ENCODE peak calls at places on chromosomes 11 and 22, in eight cellular contexts. F is NCI-H2029 treated with DMSO at 0.1 percent for 48 hours; M is nephron progenitor cell; B is choroid plexus epithelial cell; K is amygdala; A is NCI-H774; U is activated naive CD8-positive, alpha-beta T cell treated with anti-CD3 and anti-CD28 coated beads for 36 hours; S is caudate nucleus. E is an unnamed sample.

GRCh38 chr11:125338886-125339811 is 156.9 kb downstream of the FEZ1 start:
- DNase-seq in F (no peak), M (no peak), B (peak; percentile 74), K (no peak), A (no peak), U (no peak), S (no peak), E (no peak)

GRCh38 chr11:100383357-100383865 is 303.7 kb upstream of the ARHGAP42 start:
- DNase-seq in F (no peak), M (no peak), B (no peak), K (no peak), A (no peak), U (no peak), S (no peak), E (no peak)

GRCh38 chr11:69859275-69859934 is 40.2 kb upstream of the FGF3 start:
- DNase-seq in F (no peak), M (no peak), B (no peak), K (no peak), A (no peak), U (no peak), S (no peak), E (no peak)

GRCh38 chr11:118536726-118537125 is 5.7 kb downstream of the TMEM25 start:
- DNase-seq in F (no peak), M (no peak), B (peak; percentile 42), K (no peak), A (no peak), U (no peak), S (no peak), E (no peak)

GRCh38 chr11:123122341-123122740 is 60.4 kb upstream of the HSPA8 start:
- DNase-seq in F (no peak), M (no peak), B (peak; percentile 77), K (no peak), A (no peak), U (no peak), S (no peak), E (no peak)

GRCh38 chr11:11036185-11037161 is 178.6 kb upstream of the ZBED5 start:
- DNase-seq in F (peak; percentile 68), M (peak; percentile 33), B (peak; percentile 85), K (no peak), A (peak; percentile 53), U (peak; percentile 4), S (peak; percentile 18), E (peak; percentile 59)

GRCh38 chr22:35726933-35727332 is 9.3 kb downstream of the APOL5 start:
- DNase-seq in F (no peak), M (no peak), B (no peak), K (no peak), A (no peak), U (no peak), S (no peak), E (no peak)

GRCh38 chr22:50074551-50075042 is 10.6 kb downstream of the MLC1 start:
- DNase-seq in F (peak; percentile 1), M (no peak), B (peak; percentile 11), K (no peak), A (peak; percentile 10), U (no peak), S (peak; percentile 47), E (no peak)

GRCh38 chr11:17528181-17528691 is 16.0 kb downstream of the USH1C start:
- DNase-seq in F (no peak), M (peak; percentile 78), B (peak; percentile 67), K (peak; percentile 18), A (peak; percentile 28), U (peak; percentile 45), S (peak; percentile 44), E (no peak)

GRCh38 chr11:57648791-57649735 is 649 bp downstream of the YPEL4 start:
- DNase-seq in F (no peak), M (no peak), B (no peak), K (no peak), A (no peak), U (no peak), S (peak; percentile 71), E (peak; percentile 24)

GRCh38 chr11:28833670-28834069 is 725.5 kb downstream of the METTL15 start:
- DNase-seq in F (no peak), M (no peak), B (peak; percentile 96), K (no peak), A (no peak), U (no peak), S (no peak), E (no peak)

GRCh38 chr22:44351685-44352377 is 39.1 kb upstream of the SHISAL1 start:
- DNase-seq in F (no peak), M (no peak), B (peak; percentile 90), K (no peak), A (no peak), U (peak; percentile 68), S (no peak), E (peak; percentile 76)

GRCh38 chr11:111699579-111700156 is 66.5 kb downstream of the PPP2R1B start:
- DNase-seq in F (no peak), M (no peak), B (no peak), K (no peak), A (no peak), U (no peak), S (no peak), E (no peak)

GRCh38 chr11:130725417-130726233 is 190.7 kb downstream of the SNX19 start:
- DNase-seq in F (no peak), M (no peak), B (peak; percentile 25), K (no peak), A (no peak), U (no peak), S (no peak), E (no peak)

GRCh38 chr22:42688914-42689275 is 31.8 kb downstream of the A4GALT start:
- DNase-seq in F (no peak), M (peak; percentile 22), B (no peak), K (no peak), A (no peak), U (no peak), S (no peak), E (no peak)

GRCh38 chr11:6298605-6299004 is 21.7 kb downstream of the CAVIN3 start:
- DNase-seq in F (no peak), M (peak; percentile 46), B (peak; percentile 45), K (no peak), A (peak; percentile 22), U (peak; percentile 22), S (no peak), E (no peak)

GRCh38 chr22:20418211-20418788 is 19.3 kb downstream of the SCARF2 start:
- DNase-seq in F (peak; percentile 41), M (peak; percentile 83), B (peak; percentile 89), K (peak; percentile 19), A (peak; percentile 65), U (peak; percentile 72), S (peak; percentile 82), E (peak; percentile 54)

GRCh38 chr22:23829845-23830372 is 8.9 kb downstream of the DERL3 start:
- DNase-seq in F (no peak), M (no peak), B (peak; percentile 90), K (no peak), A (no peak), U (no peak), S (no peak), E (no peak)

GRCh38 chr11:61602775-61603569 is 22.1 kb upstream of the SYT7 start:
- DNase-seq in F (no peak), M (peak; percentile 28), B (peak; percentile 85), K (no peak), A (no peak), U (no peak), S (peak; percentile 91), E (peak; percentile 48)

GRCh38 chr11:130775306-130776043 is 140.8 kb downstream of the SNX19 start:
- DNase-seq in F (no peak), M (no peak), B (peak; percentile 60), K (no peak), A (no peak), U (no peak), S (no peak), E (no peak)

E was measured in NCI-H1105.